ENCODE peak calls at places on chromosomes 7 and 10, in seven cellular contexts. O is H9, A is A549, X is fibroblast of the aortic adventitia, I is nephron progenitor cell, R is ascending aorta, F is HFF-Myc. M is an unnamed sample.

GRCh38 chr10:51711519-51711891 is 12.1 kb upstream of the CSTF2T start:
- DNase-seq in O (no peak), A (no peak), X (peak; percentile 41), I (no peak), R (no peak), F (no peak), M (no peak)

GRCh38 chr10:106479619-106480018 is 684.9 kb downstream of the SORCS1 start:
- DNase-seq in O (no peak), A (no peak), X (peak; percentile 19), I (no peak), R (no peak), F (no peak), M (no peak)

GRCh38 chr10:77104459-77104980 is 533.1 kb downstream of the KCNMA1 start:
- DNase-seq in O (no peak), A (no peak), X (peak; percentile 97), I (no peak), R (peak; percentile 87), F (peak; percentile 81), M (no peak)

GRCh38 chr7:8068892-8069686 is 100.5 kb downstream of the GLCCI1 start:
- DNase-seq in O (peak; percentile 31), A (no peak), X (no peak), I (no peak), R (no peak), F (no peak), M (no peak)

GRCh38 chr10:120423350-120424197 is 33.5 kb upstream of the PLPP4 start:
- DNase-seq in O (peak; percentile 47), A (peak; percentile 36), X (peak; percentile 70), I (peak; percentile 54), R (no peak), F (no peak), M (no peak)

GRCh38 chr10:13706604-13707003 is 119.8 kb downstream of the PRPF18 start:
- DNase-seq in O (no peak), A (no peak), X (no peak), I (no peak), R (no peak), F (no peak), M (no peak)

GRCh38 chr10:101778781-101779543 is 3.0 kb upstream of the FGF8 start:
- DNase-seq in O (peak; percentile 94), A (no peak), X (peak; percentile 15), I (peak; percentile 61), R (peak; percentile 68), F (no peak), M (peak; percentile 46)

GRCh38 chr10:24209421-24209770 is 458 bp downstream of the KIAA1217 start:
- DNase-seq in O (no peak), A (no peak), X (peak; percentile 43), I (peak; percentile 25), R (no peak), F (peak; percentile 15), M (no peak)

GRCh38 chr10:110535958-110536891 is 31.3 kb upstream of the SMC3 start:
- DNase-seq in O (peak; percentile 60), A (no peak), X (peak; percentile 60), I (no peak), R (no peak), F (no peak), M (peak; percentile 49)

GRCh38 chr7:85454904-85455303 is 268.0 kb upstream of the SEMA3D start:
- DNase-seq in O (no peak), A (no peak), X (peak; percentile 81), I (no peak), R (no peak), F (no peak), M (no peak)

GRCh38 chr7:44880317-44881018 is 4.9 kb downstream of the PURB start:
- DNase-seq in O (no peak), A (no peak), X (no peak), I (no peak), R (no peak), F (no peak), M (no peak)

GRCh38 chr7:158648787-158649186 is 55.8 kb downstream of the NCAPG2 start:
- DNase-seq in O (no peak), A (no peak), X (peak; percentile 76), I (no peak), R (no peak), F (no peak), M (no peak)

GRCh38 chr7:7867835-7868234 is 100.8 kb upstream of the GLCCI1 start:
- DNase-seq in O (no peak), A (no peak), X (no peak), I (no peak), R (no peak), F (no peak), M (no peak)

GRCh38 chr7:18459439-18459838 is 36.1 kb upstream of the HDAC9 start:
- DNase-seq in O (no peak), A (no peak), X (no peak), I (no peak), R (no peak), F (no peak), M (no peak)

GRCh38 chr10:35172574-35172973 is 45.9 kb downstream of the CREM start:
- DNase-seq in O (no peak), A (no peak), X (peak; percentile 20), I (no peak), R (no peak), F (no peak), M (no peak)

GRCh38 chr7:145909956-145910611 is 206.5 kb upstream of the CNTNAP2 start:
- DNase-seq in O (no peak), A (no peak), X (no peak), I (no peak), R (no peak), F (no peak), M (no peak)

GRCh38 chr7:148856035-148856881 is 27.8 kb downstream of the EZH2 start:
- DNase-seq in O (no peak), A (peak; percentile 52), X (peak; percentile 64), I (peak; percentile 26), R (no peak), F (no peak), M (no peak)

GRCh38 chr10:133142523-133143199 is 17.4 kb upstream of the KNDC1 start:
- DNase-seq in O (peak; percentile 45), A (no peak), X (no peak), I (peak; percentile 10), R (no peak), F (no peak), M (no peak)

GRCh38 chr7:137018468-137018867 is 150.0 kb downstream of the CHRM2 start:
- DNase-seq in O (no peak), A (no peak), X (no peak), I (no peak), R (no peak), F (no peak), M (no peak)

GRCh38 chr10:87744606-87745005 is 73.4 kb downstream of the ATAD1 start:
- DNase-seq in O (no peak), A (no peak), X (no peak), I (no peak), R (no peak), F (no peak), M (no peak)

GRCh38 chr7:11141541-11141940 is 167.9 kb downstream of the PHF14 start:
- DNase-seq in O (no peak), A (no peak), X (no peak), I (no peak), R (no peak), F (no peak), M (no peak)

GRCh38 chr10:124074471-124075109 is 18.8 kb downstream of the CHST15 start:
- DNase-seq in O (no peak), A (no peak), X (no peak), I (no peak), R (no peak), F (no peak), M (no peak)

GRCh38 chr10:111281516-111281915 is 204.7 kb downstream of the ADRA2A start:
- DNase-seq in O (peak; percentile 39), A (peak; percentile 15), X (peak; percentile 7), I (no peak), R (no peak), F (no peak), M (no peak)

GRCh38 chr10:75261813-75262725 is 26.3 kb upstream of the COMTD1 start:
- DNase-seq in O (no peak), A (no peak), X (no peak), I (no peak), R (no peak), F (peak; percentile 85), M (no peak)

GRCh38 chr10:85510682-85511081 is 855.9 kb downstream of the GRID1 start:
- DNase-seq in O (no peak), A (no peak), X (no peak), I (no peak), R (no peak), F (no peak), M (no peak)
- TF ChIP-seq CTCF in O (peak; percentile 64), A (no peak), X (no peak), I (no peak), R (no peak), F (no peak), M (no peak)

DNA sequence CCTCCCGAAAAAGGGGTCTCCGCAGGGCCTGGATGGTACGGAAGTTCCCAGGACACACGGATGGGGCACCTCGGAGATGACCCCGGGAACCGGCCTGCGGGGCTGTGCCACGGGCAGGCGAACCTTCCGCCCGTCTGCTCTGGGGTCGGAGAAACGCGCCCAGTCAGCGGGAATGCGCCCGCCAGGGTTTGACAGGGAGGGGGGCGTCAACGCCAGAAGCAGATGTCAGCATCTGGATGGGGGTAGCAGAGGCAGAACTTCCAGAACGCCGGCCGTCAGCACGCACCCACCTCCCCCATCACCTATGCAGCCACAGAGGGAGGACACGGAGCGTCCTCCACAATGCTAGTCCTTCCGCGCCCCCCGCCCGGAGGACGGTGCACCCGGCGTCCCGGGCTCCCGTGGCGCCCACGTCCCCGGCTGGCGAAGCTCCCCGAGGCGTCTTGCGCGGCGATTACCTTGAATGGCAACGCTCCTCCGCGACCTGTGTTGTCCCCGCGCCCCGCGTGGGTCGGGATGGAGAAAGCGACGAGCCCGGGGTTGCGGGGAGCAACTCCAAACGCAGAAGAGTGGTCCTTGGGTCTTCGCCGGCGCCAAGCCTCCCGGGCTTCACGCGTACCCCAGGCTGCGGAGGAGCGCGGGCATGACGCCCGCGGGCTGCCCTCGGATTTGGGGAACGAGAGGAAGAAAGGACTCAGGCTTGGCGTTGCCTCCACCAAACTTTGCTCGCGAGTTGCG is 571 bp downstream of the FGFR2 start:
- DNase-seq in O (no peak), A (no peak), X (no peak), I (peak; percentile 47), R (no peak), F (no peak), M (no peak)
- TF ChIP-seq CTCF in O (no peak), A (no peak), X (no peak), I (no peak), R (no peak), F (no peak), M (no peak)

GRCh38 chr7:129825005-129825553 is 127.7 kb downstream of the UBE2H start:
- DNase-seq in O (peak; percentile 99), A (peak; percentile 94), X (peak; percentile 31), I (peak; percentile 59), R (peak; percentile 74), F (no peak), M (no peak)
- TF ChIP-seq CTCF in O (peak; percentile 67), A (peak; percentile 47), X (no peak), I (no peak), R (no peak), F (peak; percentile 26), M (no peak)

GRCh38 chr10:27359792-27360320 is 119.3 kb upstream of the ACBD5 start:
- DNase-seq in O (no peak), A (no peak), X (no peak), I (no peak), R (no peak), F (no peak), M (no peak)

GRCh38 chr10:27360581-27361172 is 120.1 kb upstream of the ACBD5 start:
- DNase-seq in O (peak; percentile 71), A (peak; percentile 81), X (peak; percentile 69), I (peak; percentile 81), R (peak; percentile 79), F (peak; percentile 47), M (peak; percentile 75)

GRCh38 chr10:27356738-27357137 is 116.1 kb upstream of the ACBD5 start:
- DNase-seq in O (no peak), A (no peak), X (no peak), I (no peak), R (no peak), F (no peak), M (no peak)

GRCh38 chr10:27355918-27356573 is 115.4 kb upstream of the ACBD5 start:
- DNase-seq in O (no peak), A (peak; percentile 16), X (no peak), I (no peak), R (no peak), F (no peak), M (no peak)
- TF ChIP-seq CTCF in O (peak; percentile 18), A (no peak), X (no peak), I (no peak), R (no peak), F (peak; percentile 8), M (no peak)

M was measured in activated B cell treated with CpG ODN at 0.5 μM for 24 hours.